ENCODE peak calls at places on chromosomes 11 and 22, in six cellular contexts. E is neuronal stem cell, C is H9, R is mesenchymal stem cell, N is H1, A is trophoblast cell. W is an unnamed sample.

GRCh38 chr22:30922151-30922611 is 46.4 kb downstream of the MORC2 start:
- DNase-seq in E (no peak), C (no peak), R (no peak), N (no peak), A (peak; percentile 61), W (peak; percentile 27)

GRCh38 chr11:121058941-121059340 is 35.0 kb downstream of the TBCEL start:
- DNase-seq in E (no peak), C (no peak), R (no peak), N (no peak), A (no peak), W (no peak)

GRCh38 chr11:96152623-96153022 is 190.4 kb downstream of the MAML2 start:
- DNase-seq in E (no peak), C (no peak), R (no peak), N (no peak), A (no peak), W (no peak)

GRCh38 chr11:118046051-118046963 is 30.6 kb upstream of the TMPRSS4 start:
- DNase-seq in E (no peak), C (no peak), R (no peak), N (no peak), A (no peak), W (no peak)

GRCh38 chr11:83115551-83115950 is 41.4 kb upstream of the PCF11 start:
- DNase-seq in E (no peak), C (no peak), R (peak; percentile 49), N (no peak), A (no peak), W (no peak)

GRCh38 chr11:60122414-60123036 is 34.1 kb downstream of the MS4A2 start:
- DNase-seq in E (no peak), C (no peak), R (no peak), N (no peak), A (no peak), W (no peak)

GRCh38 chr22:42646569-42647525 is 2.3 kb downstream of the CYB5R3 start:
- DNase-seq in E (no peak), C (no peak), R (no peak), N (no peak), A (no peak), W (no peak)

GRCh38 chr22:25645964-25646363 is 81.5 kb downstream of the GRK3 start:
- DNase-seq in E (no peak), C (no peak), R (no peak), N (no peak), A (no peak), W (peak; percentile 10)

GRCh38 chr11:26483101-26483500 is 89.0 kb downstream of the MUC15 start:
- DNase-seq in E (no peak), C (no peak), R (no peak), N (no peak), A (no peak), W (no peak)

GRCh38 chr22:37030560-37031281 is 11.2 kb downstream of the MPST start:
- DNase-seq in E (no peak), C (no peak), R (no peak), N (peak; percentile 56), A (no peak), W (no peak)

GRCh38 chr22:16956290-16956689 is 51.7 kb downstream of the GAB4 start:
- DNase-seq in E (no peak), C (no peak), R (no peak), N (peak; percentile 20), A (no peak), W (no peak)

GRCh38 chr22:44438056-44438455 is 60.0 kb downstream of the RTL6 start:
- DNase-seq in E (no peak), C (peak; percentile 76), R (no peak), N (peak; percentile 70), A (no peak), W (no peak)

GRCh38 chr22:44116755-44117684 is 63.7 kb upstream of the PARVG start:
- DNase-seq in E (no peak), C (no peak), R (no peak), N (no peak), A (no peak), W (no peak)

GRCh38 chr11:118214210-118214914 is 10.4 kb downstream of the JAML start:
- DNase-seq in E (no peak), C (no peak), R (no peak), N (no peak), A (no peak), W (no peak)

GRCh38 chr22:35191412-35191811 is 65.9 kb upstream of the HMGXB4 start:
- DNase-seq in E (no peak), C (no peak), R (peak; percentile 17), N (no peak), A (no peak), W (peak; percentile 3)

GRCh38 chr11:44542372-44542771 is 23.1 kb upstream of the CD82 start:
- DNase-seq in E (no peak), C (no peak), R (no peak), N (no peak), A (no peak), W (no peak)

GRCh38 chr22:25373961-25374360 is 154.5 kb downstream of the CRYBB2 start:
- DNase-seq in E (no peak), C (no peak), R (no peak), N (no peak), A (no peak), W (no peak)

GRCh38 chr11:45678962-45679361 is 13.5 kb upstream of the CHST1 start:
- DNase-seq in E (no peak), C (no peak), R (no peak), N (no peak), A (no peak), W (no peak)

GRCh38 chr22:47188337-47189055 is 426.0 kb downstream of the TBC1D22A start:
- DNase-seq in E (no peak), C (peak; percentile 19), R (no peak), N (no peak), A (no peak), W (no peak)

GRCh38 chr22:48071305-48071704 is 1308.9 kb downstream of the TBC1D22A start:
- DNase-seq in E (no peak), C (no peak), R (no peak), N (no peak), A (no peak), W (no peak)

GRCh38 chr11:40175980-40176379 is 1283.5 kb downstream of the LRRC4C start:
- DNase-seq in E (no peak), C (no peak), R (no peak), N (no peak), A (no peak), W (no peak)

GRCh38 chr11:117327567-117328413 is at the start of gene CEP164:
- DNase-seq in E (peak; percentile 90), C (peak; percentile 98), R (peak; percentile 97), N (peak; percentile 91), A (peak; percentile 94), W (peak; percentile 97)

GRCh38 chr11:96254087-96254486 is 88.9 kb downstream of the MAML2 start:
- DNase-seq in E (no peak), C (no peak), R (peak; percentile 69), N (no peak), A (no peak), W (peak; percentile 75)

GRCh38 chr22:50696799-50697561 is 24.4 kb downstream of the SHANK3 start:
- DNase-seq in E (peak; percentile 48), C (peak; percentile 59), R (peak; percentile 33), N (peak; percentile 84), A (no peak), W (no peak)

GRCh38 chr11:44327730-44328691 is 18.1 kb upstream of the ALX4 start:
- DNase-seq in E (no peak), C (no peak), R (no peak), N (no peak), A (no peak), W (no peak)

GRCh38 chr11:129202646-129203045 is 10.5 kb upstream of the ARHGAP32 start:
- DNase-seq in E (no peak), C (no peak), R (no peak), N (no peak), A (no peak), W (no peak)

GRCh38 chr22:19350476-19350859 is 58.9 kb upstream of the CLTCL1 start:
- DNase-seq in E (no peak), C (no peak), R (no peak), N (no peak), A (no peak), W (no peak)
- H3K27ac ChIP-seq in E (no peak overlapping the region), C (no peak overlapping the region), R (no peak overlapping the region), N (no peak overlapping the region), A (no peak overlapping the region), W (no peak overlapping the region)

GRCh38 chr11:12071574-12071973 is 38.8 kb upstream of the MICAL2 start:
- DNase-seq in E (no peak), C (no peak), R (peak; percentile 42), N (no peak), A (peak; percentile 41), W (no peak)
- H4K91ac ChIP-seq in E (no peak overlapping the region), C (no peak overlapping the region), R (no peak overlapping the region), N (no peak overlapping the region), A (no peak overlapping the region), W (peak overlapping the region; percentile 41)

GRCh38 chr22:38736257-38736570 is 19.6 kb downstream of the SUN2 start:
- DNase-seq in E (no peak), C (no peak), R (no peak), N (no peak), A (no peak), W (no peak)

GRCh38 chr22:38733329-38734202 is 22.2 kb downstream of the SUN2 start:
- DNase-seq in E (no peak), C (peak; percentile 58), R (peak; percentile 35), N (peak; percentile 80), A (no peak), W (peak; percentile 55)

GRCh38 chr22:38735126-38735464 is 20.7 kb downstream of the SUN2 start:
- DNase-seq in E (no peak), C (no peak), R (no peak), N (no peak), A (no peak), W (no peak)

GRCh38 chr22:38735465-38736256 is 20.1 kb downstream of the SUN2 start:
- DNase-seq in E (no peak), C (no peak), R (no peak), N (no peak), A (no peak), W (no peak)

GRCh38 chr22:38734203-38735100 is 21.3 kb downstream of the SUN2 start:
- DNase-seq in E (no peak), C (no peak), R (no peak), N (no peak), A (no peak), W (no peak)
- H3K27ac ChIP-seq in E (no peak overlapping the region), C (no peak overlapping the region), R (no peak overlapping the region), N (no peak overlapping the region), A (no peak overlapping the region), W (peak overlapping the region; percentile 16)

GRCh38 chr22:19815823-19816290 is 38.8 kb downstream of the GNB1L start:
- DNase-seq in E (no peak), C (no peak), R (no peak), N (peak; percentile 35), A (no peak), W (no peak)
- H4K91ac ChIP-seq in E (no peak overlapping the region), C (no peak overlapping the region), R (no peak overlapping the region), N (no peak overlapping the region), A (no peak overlapping the region), W (no peak overlapping the region)

W was measured in IMR-90.